ENCODE peak calls at places on chromosomes 13 and 19, in nine cellular contexts. G, E, P, I, Y, Z, A, N and J are unnamed samples.

GRCh38 chr13:35502456-35502855 is 26.0 kb upstream of the MAB21L1 start:
- DNase-seq in G (no peak), E (no peak), P (no peak), I (no peak), Y (no peak), Z (no peak), A (no peak), N (no peak), J (no peak)

GRCh38 chr19:35357867-35358573 is at the start of gene FFAR3:
- DNase-seq in G (no peak), E (no peak), P (no peak), I (no peak), Y (peak; percentile 5), Z (peak; percentile 43), A (no peak), N (no peak), J (no peak)

GRCh38 chr19:41353466-41354342 is at the start of gene TGFB1:
- DNase-seq in G (peak; percentile 86), E (peak; percentile 94), P (peak; percentile 86), I (peak; percentile 73), Y (peak; percentile 97), Z (peak; percentile 77), A (no peak), N (peak; percentile 66), J (peak; percentile 87)

GRCh38 chr19:3687774-3688706 is 12.2 kb downstream of the PIP5K1C start:
- DNase-seq in G (peak; percentile 32), E (peak; percentile 29), P (no peak), I (peak; percentile 58), Y (peak; percentile 69), Z (no peak), A (no peak), N (no peak), J (no peak)

GRCh38 chr13:24502567-24503375 is 9.8 kb downstream of the PARP4 start:
- DNase-seq in G (no peak), E (no peak), P (no peak), I (no peak), Y (no peak), Z (peak; percentile 77), A (no peak), N (no peak), J (no peak)

GRCh38 chr19:3034845-3035541 is 5.9 kb upstream of the TLE2 start:
- DNase-seq in G (no peak), E (peak; percentile 46), P (peak; percentile 76), I (peak; percentile 45), Y (no peak), Z (peak; percentile 24), A (no peak), N (no peak), J (no peak)

GRCh38 chr19:40576585-40577451 is at the start of gene SHKBP1:
- DNase-seq in G (peak; percentile 78), E (peak; percentile 92), P (peak; percentile 95), I (peak; percentile 92), Y (peak; percentile 99), Z (peak; percentile 90), A (peak; percentile 76), N (peak; percentile 90), J (peak; percentile 96)

GRCh38 chr13:41008349-41008980 is 10.7 kb downstream of the ELF1 start:
- DNase-seq in G (no peak), E (no peak), P (no peak), I (no peak), Y (no peak), Z (peak; percentile 88), A (no peak), N (no peak), J (no peak)

GRCh38 chr19:5290336-5291262 is 50.0 kb downstream of the PTPRS start:
- DNase-seq in G (no peak), E (no peak), P (no peak), I (no peak), Y (no peak), Z (no peak), A (no peak), N (no peak), J (no peak)

GRCh38 chr13:112641456-112641855 is 48.4 kb upstream of the ATP11A start:
- DNase-seq in G (no peak), E (no peak), P (no peak), I (no peak), Y (no peak), Z (no peak), A (no peak), N (no peak), J (no peak)

GRCh38 chr13:53126803-53127202 is 98.2 kb downstream of the OLFM4 start:
- DNase-seq in G (no peak), E (no peak), P (no peak), I (no peak), Y (no peak), Z (no peak), A (no peak), N (no peak), J (no peak)

GRCh38 chr19:16579381-16579780 is 7.2 kb upstream of the SLC35E1 start:
- DNase-seq in G (no peak), E (no peak), P (no peak), I (no peak), Y (no peak), Z (no peak), A (no peak), N (no peak), J (no peak)

GRCh38 chr13:43094901-43095300 is 71.5 kb downstream of the DNAJC15 start:
- DNase-seq in G (no peak), E (no peak), P (no peak), I (no peak), Y (peak; percentile 24), Z (no peak), A (no peak), N (no peak), J (no peak)

GRCh38 chr19:16541526-16542044 is 652 bp downstream of the CHERP start:
- DNase-seq in G (no peak), E (no peak), P (no peak), I (no peak), Y (no peak), Z (peak; percentile 27), A (no peak), N (no peak), J (no peak)

GRCh38 chr19:5992756-5993155 is 14.8 kb upstream of the RANBP3 start:
- DNase-seq in G (no peak), E (no peak), P (no peak), I (no peak), Y (no peak), Z (no peak), A (no peak), N (no peak), J (no peak)

GRCh38 chr13:48626726-48627451 is 26.8 kb upstream of the CYSLTR2 start:
- DNase-seq in G (no peak), E (no peak), P (no peak), I (no peak), Y (no peak), Z (no peak), A (no peak), N (no peak), J (no peak)

GRCh38 chr13:111031531-111031961 is 83.6 kb upstream of the ARHGEF7 start:
- DNase-seq in G (no peak), E (no peak), P (no peak), I (no peak), Y (no peak), Z (peak; percentile 90), A (no peak), N (no peak), J (no peak)

GRCh38 chr19:39448271-39448670 is 2.9 kb downstream of the SUPT5H start:
- DNase-seq in G (no peak), E (no peak), P (no peak), I (no peak), Y (peak; percentile 67), Z (peak; percentile 85), A (no peak), N (no peak), J (no peak)

GRCh38 chr13:105920375-105920774 is 615.1 kb downstream of the EFNB2 start:
- DNase-seq in G (no peak), E (no peak), P (no peak), I (no peak), Y (no peak), Z (peak; percentile 87), A (no peak), N (no peak), J (no peak)

GRCh38 chr13:31236211-31236786 is 36.5 kb downstream of the B3GLCT start:
- DNase-seq in G (no peak), E (no peak), P (no peak), I (no peak), Y (peak; percentile 28), Z (peak; percentile 25), A (no peak), N (no peak), J (no peak)

GRCh38 chr13:59514316-59514715 is 649.4 kb downstream of the DIAPH3 start:
- DNase-seq in G (no peak), E (no peak), P (no peak), I (no peak), Y (no peak), Z (no peak), A (no peak), N (no peak), J (no peak)

GRCh38 chr19:13135068-13136062 is 14.8 kb downstream of the STX10 start:
- DNase-seq in G (no peak), E (no peak), P (no peak), I (no peak), Y (no peak), Z (no peak), A (no peak), N (no peak), J (no peak)

GRCh38 chr13:106450991-106451390 is 84.5 kb downstream of the EFNB2 start:
- DNase-seq in G (no peak), E (no peak), P (no peak), I (no peak), Y (no peak), Z (no peak), A (no peak), N (no peak), J (no peak)

GRCh38 chr19:19548915-19549537 is 11.0 kb downstream of the CILP2 start:
- DNase-seq in G (no peak), E (no peak), P (no peak), I (no peak), Y (no peak), Z (no peak), A (no peak), N (no peak), J (no peak)

GRCh38 chr13:26325876-26326275 is 71.9 kb downstream of the CDK8 start:
- DNase-seq in G (no peak), E (no peak), P (no peak), I (no peak), Y (peak; percentile 25), Z (no peak), A (no peak), N (no peak), J (no peak)

GRCh38 chr19:15923702-15924101 is 10.6 kb downstream of the CYP4F11 start:
- DNase-seq in G (no peak), E (no peak), P (no peak), I (no peak), Y (no peak), Z (no peak), A (no peak), N (no peak), J (no peak)

GRCh38 chr13:50129923-50130685 is 114.9 kb downstream of the KCNRG start:
- DNase-seq in G (no peak), E (peak; percentile 9), P (no peak), I (no peak), Y (no peak), Z (no peak), A (no peak), N (no peak), J (peak; percentile 31)

GRCh38 chr13:93529961-93530360 is 303.4 kb downstream of the GPC6 start:
- DNase-seq in G (no peak), E (no peak), P (no peak), I (no peak), Y (no peak), Z (no peak), A (no peak), N (no peak), J (no peak)

GRCh38 chr19:289651-290538 is 1.3 kb downstream of the PLPP2 start:
- DNase-seq in G (no peak), E (no peak), P (peak; percentile 73), I (peak; percentile 64), Y (no peak), Z (peak; percentile 69), A (no peak), N (no peak), J (no peak)

GRCh38 chr13:91399189-91400093 is 1.0 kb downstream of the GPC5 start:
- DNase-seq in G (no peak), E (no peak), P (no peak), I (no peak), Y (no peak), Z (no peak), A (no peak), N (no peak), J (no peak)

GRCh38 chr13:44313674-44314073 is 60.0 kb upstream of the SERP2 start:
- DNase-seq in G (no peak), E (no peak), P (no peak), I (no peak), Y (no peak), Z (peak; percentile 98), A (no peak), N (no peak), J (no peak)